ENCODE peak calls at places on chromosomes 6 and 20, in eight cellular contexts. One of them, this sample, is unnamed.

GRCh38 chr20:47464380-47465101 is 37.1 kb upstream of the NCOA3 start:
- DNase-seq in fibroblast of the aortic adventitia: peak
- DNase-seq in B cell: no peak
- DNase-seq in D341Med: peak
- DNase-seq in dermis blood vessel endothelial cell: peak
- DNase-seq in endothelial cell of umbilical vein: peak
- DNase-seq in small intestine: peak
- DNase-seq in stimulated activated CD4-positive, alpha-beta T cell treated with anti-CD3 and anti-CD28 coated beads, Interleukin-1b, Interleukin-23, amount 100 ng/mL, for 24 hours: no peak
- DNase-seq in this sample: no peak

GRCh38 chr6:40359808-40360207 is 227.4 kb downstream of the LRFN2 start:
- DNase-seq in D341Med: no peak
- DNase-seq in dermis blood vessel endothelial cell: no peak
- DNase-seq in endothelial cell of umbilical vein: no peak
- DNase-seq in small intestine: no peak
- DNase-seq in B cell: no peak
- DNase-seq in fibroblast of the aortic adventitia: no peak
- DNase-seq in stimulated activated CD4-positive, alpha-beta T cell treated with anti-CD3 and anti-CD28 coated beads, Interleukin-1b, Interleukin-23, amount 100 ng/mL, for 24 hours: no peak
- DNase-seq in this sample: no peak

GRCh38 chr6:34657307-34657978 is 39.1 kb downstream of the ILRUN start:
- DNase-seq in endothelial cell of umbilical vein: peak
- DNase-seq in D341Med: no peak
- DNase-seq in fibroblast of the aortic adventitia: peak
- DNase-seq in B cell: no peak
- DNase-seq in dermis blood vessel endothelial cell: peak
- DNase-seq in stimulated activated CD4-positive, alpha-beta T cell treated with anti-CD3 and anti-CD28 coated beads, Interleukin-1b, Interleukin-23, amount 100 ng/mL, for 24 hours: no peak
- DNase-seq in small intestine: peak
- DNase-seq in this sample: peak

GRCh38 chr6:5126214-5126613 is 41.1 kb downstream of the PPP1R3G start:
- DNase-seq in dermis blood vessel endothelial cell: no peak
- DNase-seq in stimulated activated CD4-positive, alpha-beta T cell treated with anti-CD3 and anti-CD28 coated beads, Interleukin-1b, Interleukin-23, amount 100 ng/mL, for 24 hours: no peak
- DNase-seq in B cell: no peak
- DNase-seq in D341Med: no peak
- DNase-seq in endothelial cell of umbilical vein: no peak
- DNase-seq in fibroblast of the aortic adventitia: peak
- DNase-seq in small intestine: no peak
- DNase-seq in this sample: no peak

GRCh38 chr20:50292324-50293243 is 102.0 kb downstream of the CEBPB start:
- DNase-seq in endothelial cell of umbilical vein: peak
- DNase-seq in fibroblast of the aortic adventitia: peak
- DNase-seq in D341Med: no peak
- DNase-seq in stimulated activated CD4-positive, alpha-beta T cell treated with anti-CD3 and anti-CD28 coated beads, Interleukin-1b, Interleukin-23, amount 100 ng/mL, for 24 hours: no peak
- DNase-seq in dermis blood vessel endothelial cell: peak
- DNase-seq in small intestine: peak
- DNase-seq in B cell: no peak
- DNase-seq in this sample: no peak

GRCh38 chr20:25497586-25498279 is 87.6 kb downstream of the NINL start:
- DNase-seq in endothelial cell of umbilical vein: no peak
- DNase-seq in D341Med: no peak
- DNase-seq in stimulated activated CD4-positive, alpha-beta T cell treated with anti-CD3 and anti-CD28 coated beads, Interleukin-1b, Interleukin-23, amount 100 ng/mL, for 24 hours: no peak
- DNase-seq in fibroblast of the aortic adventitia: no peak
- DNase-seq in B cell: no peak
- DNase-seq in dermis blood vessel endothelial cell: no peak
- DNase-seq in small intestine: no peak
- DNase-seq in this sample: no peak

GRCh38 chr20:22929661-22930060 is 105.5 kb upstream of the SSTR4 start:
- DNase-seq in stimulated activated CD4-positive, alpha-beta T cell treated with anti-CD3 and anti-CD28 coated beads, Interleukin-1b, Interleukin-23, amount 100 ng/mL, for 24 hours: no peak
- DNase-seq in fibroblast of the aortic adventitia: no peak
- DNase-seq in small intestine: no peak
- DNase-seq in endothelial cell of umbilical vein: no peak
- DNase-seq in B cell: no peak
- DNase-seq in D341Med: no peak
- DNase-seq in dermis blood vessel endothelial cell: no peak
- DNase-seq in this sample: no peak

GRCh38 chr20:50138479-50139393 is 14.8 kb downstream of the PEDS1 start:
- DNase-seq in fibroblast of the aortic adventitia: no peak
- DNase-seq in small intestine: peak
- DNase-seq in dermis blood vessel endothelial cell: no peak
- DNase-seq in endothelial cell of umbilical vein: no peak
- DNase-seq in stimulated activated CD4-positive, alpha-beta T cell treated with anti-CD3 and anti-CD28 coated beads, Interleukin-1b, Interleukin-23, amount 100 ng/mL, for 24 hours: no peak
- DNase-seq in B cell: no peak
- DNase-seq in D341Med: peak
- DNase-seq in this sample: no peak

GRCh38 chr6:116631379-116631990 is 15.2 kb downstream of the RSPH4A start:
- DNase-seq in fibroblast of the aortic adventitia: no peak
- DNase-seq in endothelial cell of umbilical vein: no peak
- DNase-seq in small intestine: no peak
- DNase-seq in D341Med: no peak
- DNase-seq in dermis blood vessel endothelial cell: peak
- DNase-seq in B cell: peak
- DNase-seq in stimulated activated CD4-positive, alpha-beta T cell treated with anti-CD3 and anti-CD28 coated beads, Interleukin-1b, Interleukin-23, amount 100 ng/mL, for 24 hours: no peak
- DNase-seq in this sample: no peak

GRCh38 chr20:967796-968742 is 34.0 kb downstream of the RSPO4 start:
- DNase-seq in dermis blood vessel endothelial cell: peak
- DNase-seq in D341Med: no peak
- DNase-seq in small intestine: peak
- DNase-seq in fibroblast of the aortic adventitia: peak
- DNase-seq in stimulated activated CD4-positive, alpha-beta T cell treated with anti-CD3 and anti-CD28 coated beads, Interleukin-1b, Interleukin-23, amount 100 ng/mL, for 24 hours: no peak
- DNase-seq in B cell: peak
- DNase-seq in endothelial cell of umbilical vein: peak
- DNase-seq in this sample: peak

GRCh38 chr6:104281370-104281769 is 578.3 kb downstream of the HACE1 start:
- DNase-seq in D341Med: no peak
- DNase-seq in B cell: no peak
- DNase-seq in dermis blood vessel endothelial cell: no peak
- DNase-seq in small intestine: no peak
- DNase-seq in endothelial cell of umbilical vein: no peak
- DNase-seq in stimulated activated CD4-positive, alpha-beta T cell treated with anti-CD3 and anti-CD28 coated beads, Interleukin-1b, Interleukin-23, amount 100 ng/mL, for 24 hours: no peak
- DNase-seq in fibroblast of the aortic adventitia: no peak
- DNase-seq in this sample: no peak

GRCh38 chr6:91366781-91367180 is 779.9 kb upstream of the MAP3K7 start:
- DNase-seq in stimulated activated CD4-positive, alpha-beta T cell treated with anti-CD3 and anti-CD28 coated beads, Interleukin-1b, Interleukin-23, amount 100 ng/mL, for 24 hours: no peak
- DNase-seq in dermis blood vessel endothelial cell: no peak
- DNase-seq in fibroblast of the aortic adventitia: no peak
- DNase-seq in endothelial cell of umbilical vein: no peak
- DNase-seq in small intestine: no peak
- DNase-seq in B cell: no peak
- DNase-seq in D341Med: peak
- DNase-seq in this sample: peak

GRCh38 chr20:53413188-53413631 is 180.4 kb downstream of the ZNF217 start:
- DNase-seq in dermis blood vessel endothelial cell: no peak
- DNase-seq in fibroblast of the aortic adventitia: no peak
- DNase-seq in D341Med: peak
- DNase-seq in B cell: peak
- DNase-seq in small intestine: peak
- DNase-seq in stimulated activated CD4-positive, alpha-beta T cell treated with anti-CD3 and anti-CD28 coated beads, Interleukin-1b, Interleukin-23, amount 100 ng/mL, for 24 hours: peak
- DNase-seq in endothelial cell of umbilical vein: no peak
- DNase-seq in this sample: peak

GRCh38 chr20:1904160-1904559 is 9.0 kb downstream of the SIRPA start:
- DNase-seq in endothelial cell of umbilical vein: no peak
- DNase-seq in B cell: no peak
- DNase-seq in dermis blood vessel endothelial cell: no peak
- DNase-seq in small intestine: no peak
- DNase-seq in fibroblast of the aortic adventitia: no peak
- DNase-seq in stimulated activated CD4-positive, alpha-beta T cell treated with anti-CD3 and anti-CD28 coated beads, Interleukin-1b, Interleukin-23, amount 100 ng/mL, for 24 hours: no peak
- DNase-seq in D341Med: no peak
- DNase-seq in this sample: no peak

GRCh38 chr6:160972111-160972510 is 19.5 kb upstream of the MAP3K4 start:
- DNase-seq in dermis blood vessel endothelial cell: no peak
- DNase-seq in fibroblast of the aortic adventitia: peak
- DNase-seq in D341Med: no peak
- DNase-seq in small intestine: no peak
- DNase-seq in stimulated activated CD4-positive, alpha-beta T cell treated with anti-CD3 and anti-CD28 coated beads, Interleukin-1b, Interleukin-23, amount 100 ng/mL, for 24 hours: no peak
- DNase-seq in B cell: no peak
- DNase-seq in endothelial cell of umbilical vein: no peak
- DNase-seq in this sample: no peak

GRCh38 chr20:59164681-59165388 is 1.2 kb downstream of the ZNF831 start:
- DNase-seq in D341Med: no peak
- DNase-seq in small intestine: no peak
- DNase-seq in fibroblast of the aortic adventitia: no peak
- DNase-seq in B cell: no peak
- DNase-seq in stimulated activated CD4-positive, alpha-beta T cell treated with anti-CD3 and anti-CD28 coated beads, Interleukin-1b, Interleukin-23, amount 100 ng/mL, for 24 hours: no peak
- DNase-seq in dermis blood vessel endothelial cell: no peak
- DNase-seq in endothelial cell of umbilical vein: no peak
- DNase-seq in this sample: no peak

GRCh38 chr6:43734294-43734665 is 35.7 kb upstream of the VEGFA start:
- DNase-seq in B cell: no peak
- DNase-seq in endothelial cell of umbilical vein: no peak
- DNase-seq in small intestine: no peak
- DNase-seq in dermis blood vessel endothelial cell: no peak
- DNase-seq in fibroblast of the aortic adventitia: no peak
- DNase-seq in D341Med: no peak
- DNase-seq in stimulated activated CD4-positive, alpha-beta T cell treated with anti-CD3 and anti-CD28 coated beads, Interleukin-1b, Interleukin-23, amount 100 ng/mL, for 24 hours: no peak
- DNase-seq in this sample: no peak

GRCh38 chr6:146905313-146905712 is 298.9 kb upstream of the STXBP5 start:
- DNase-seq in stimulated activated CD4-positive, alpha-beta T cell treated with anti-CD3 and anti-CD28 coated beads, Interleukin-1b, Interleukin-23, amount 100 ng/mL, for 24 hours: no peak
- DNase-seq in D341Med: no peak
- DNase-seq in endothelial cell of umbilical vein: peak
- DNase-seq in small intestine: peak
- DNase-seq in dermis blood vessel endothelial cell: peak
- DNase-seq in B cell: no peak
- DNase-seq in fibroblast of the aortic adventitia: peak
- DNase-seq in this sample: peak

GRCh38 chr20:50598074-50598473 is 87.9 kb downstream of the PTPN1 start:
- DNase-seq in endothelial cell of umbilical vein: no peak
- DNase-seq in D341Med: no peak
- DNase-seq in fibroblast of the aortic adventitia: no peak
- DNase-seq in dermis blood vessel endothelial cell: no peak
- DNase-seq in stimulated activated CD4-positive, alpha-beta T cell treated with anti-CD3 and anti-CD28 coated beads, Interleukin-1b, Interleukin-23, amount 100 ng/mL, for 24 hours: no peak
- DNase-seq in small intestine: no peak
- DNase-seq in B cell: no peak
- DNase-seq in this sample: no peak

GRCh38 chr6:19839788-19840187 is 2.6 kb downstream of the ID4 start:
- DNase-seq in dermis blood vessel endothelial cell: no peak
- DNase-seq in D341Med: no peak
- DNase-seq in fibroblast of the aortic adventitia: no peak
- DNase-seq in endothelial cell of umbilical vein: no peak
- DNase-seq in small intestine: no peak
- DNase-seq in B cell: no peak
- DNase-seq in stimulated activated CD4-positive, alpha-beta T cell treated with anti-CD3 and anti-CD28 coated beads, Interleukin-1b, Interleukin-23, amount 100 ng/mL, for 24 hours: no peak
- DNase-seq in this sample: no peak

GRCh38 chr20:48342822-48343513 is 484.8 kb downstream of the PREX1 start:
- DNase-seq in small intestine: no peak
- DNase-seq in dermis blood vessel endothelial cell: no peak
- DNase-seq in B cell: no peak
- DNase-seq in fibroblast of the aortic adventitia: no peak
- DNase-seq in stimulated activated CD4-positive, alpha-beta T cell treated with anti-CD3 and anti-CD28 coated beads, Interleukin-1b, Interleukin-23, amount 100 ng/mL, for 24 hours: no peak
- DNase-seq in endothelial cell of umbilical vein: no peak
- DNase-seq in D341Med: no peak
- DNase-seq in this sample: no peak

GRCh38 chr6:52537001-52537753 is 39.7 kb downstream of the TRAM2 start:
- DNase-seq in dermis blood vessel endothelial cell: peak
- DNase-seq in stimulated activated CD4-positive, alpha-beta T cell treated with anti-CD3 and anti-CD28 coated beads, Interleukin-1b, Interleukin-23, amount 100 ng/mL, for 24 hours: no peak
- DNase-seq in fibroblast of the aortic adventitia: no peak
- DNase-seq in D341Med: no peak
- DNase-seq in B cell: no peak
- DNase-seq in small intestine: no peak
- DNase-seq in endothelial cell of umbilical vein: peak
- DNase-seq in this sample: no peak

This sample was measured in SK-N-DZ.